ENCODE peak calls at places on chromosome 19, in five cellular contexts. V, D, X, T and P are unnamed samples.

GRCh38 chr19:47720669-47721068 is 7.4 kb downstream of the EHD2 start:
- DNase-seq in V (no peak), D (no peak), X (no peak), T (no peak), P (no peak)

GRCh38 chr19:18543814-18544475 is 572 bp upstream of the FKBP8 start:
- DNase-seq in V (peak), D (no peak), X (peak), T (peak), P (peak)

GRCh38 chr19:19514881-19515763 is at the start of gene TSSK6:
- DNase-seq in V (no peak), D (no peak), X (no peak), T (no peak), P (no peak)

GRCh38 chr19:23957660-23958281 is 43.1 kb downstream of the ZNF726 start:
- DNase-seq in V (peak), D (no peak), X (no peak), T (no peak), P (peak)

GRCh38 chr19:56822755-56823154 is 17.8 kb downstream of the PEG3 start:
- DNase-seq in V (no peak), D (no peak), X (no peak), T (no peak), P (no peak)

GRCh38 chr19:42270346-42271044 is 1.4 kb downstream of the CIC start:
- DNase-seq in V (no peak), D (peak), X (peak), T (peak), P (no peak)

GRCh38 chr19:40822161-40822560 is 23.2 kb downstream of the EGLN2 start:
- DNase-seq in V (no peak), D (no peak), X (peak), T (no peak), P (no peak)

GRCh38 chr19:3176715-3177501 is 1.7 kb upstream of the S1PR4 start:
- DNase-seq in V (peak), D (no peak), X (peak), T (no peak), P (no peak)

GRCh38 chr19:6680141-6680540 is 10.2 kb upstream of the TNFSF14 start:
- DNase-seq in V (no peak), D (no peak), X (no peak), T (no peak), P (no peak)

GRCh38 chr19:17296976-17297375 is 6.2 kb downstream of the ABHD8 start:
- DNase-seq in V (no peak), D (no peak), X (no peak), T (no peak), P (no peak)

GRCh38 chr19:17292301-17293074 is 10.7 kb downstream of the ABHD8 start:
- DNase-seq in V (peak), D (peak), X (peak), T (peak), P (peak)

GRCh38 chr19:17294051-17294891 is 9.0 kb downstream of the ABHD8 start:
- DNase-seq in V (no peak), D (no peak), X (no peak), T (no peak), P (no peak)

GRCh38 chr19:17293605-17294004 is 9.6 kb downstream of the ABHD8 start:
- DNase-seq in V (no peak), D (no peak), X (no peak), T (no peak), P (no peak)

DNA sequence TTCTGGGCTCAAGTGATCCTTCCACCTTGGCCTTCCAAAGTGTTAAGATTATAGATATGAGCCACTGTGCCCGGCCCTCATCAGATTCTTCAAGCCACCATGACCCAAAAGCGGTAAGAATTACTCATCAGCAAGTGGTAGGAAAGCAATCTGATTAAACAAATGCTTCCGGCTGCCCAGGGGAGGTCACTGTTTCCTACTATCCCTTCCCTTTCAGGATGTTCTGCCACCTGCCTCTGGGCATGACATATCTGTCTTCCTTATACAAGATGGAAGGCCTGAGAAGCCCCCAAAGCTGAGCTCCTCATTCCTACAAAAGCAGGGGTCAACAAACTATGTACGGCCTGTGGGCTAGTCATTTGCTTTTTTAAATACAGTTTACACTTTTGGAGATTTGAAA is 6.9 kb downstream of the ABHD8 start:
- DNase-seq in V (no peak), D (no peak), X (no peak), T (no peak), P (peak)
- TF ChIP-seq CTCF in V (peak), D (no peak), X (no peak), T (no peak), P (peak)

GRCh38 chr19:49877879-49878743 is 609 bp downstream of the TBC1D17 start:
- DNase-seq in V (peak), D (peak), X (peak), T (peak), P (no peak)

GRCh38 chr19:49875177-49875576 is 2.0 kb downstream of the AKT1S1 start:
- DNase-seq in V (no peak), D (no peak), X (no peak), T (no peak), P (no peak)

GRCh38 chr19:49877020-49877878 is at the start of the genes AKT1S1 and TBC1D17:
- DNase-seq in V (peak), D (peak), X (peak), T (peak), P (peak)

GRCh38 chr19:49875801-49876421 is 1.2 kb downstream of the AKT1S1 start:
- DNase-seq in V (no peak), D (peak), X (no peak), T (no peak), P (no peak)

GRCh38 chr19:49876422-49877019 is 634 bp downstream of the AKT1S1 start:
- DNase-seq in V (peak), D (peak), X (peak), T (peak), P (peak)
- TF ChIP-seq POLR2AphosphoS5 in V (peak), D (peak), X (peak), T (peak), P (peak)

DNA sequence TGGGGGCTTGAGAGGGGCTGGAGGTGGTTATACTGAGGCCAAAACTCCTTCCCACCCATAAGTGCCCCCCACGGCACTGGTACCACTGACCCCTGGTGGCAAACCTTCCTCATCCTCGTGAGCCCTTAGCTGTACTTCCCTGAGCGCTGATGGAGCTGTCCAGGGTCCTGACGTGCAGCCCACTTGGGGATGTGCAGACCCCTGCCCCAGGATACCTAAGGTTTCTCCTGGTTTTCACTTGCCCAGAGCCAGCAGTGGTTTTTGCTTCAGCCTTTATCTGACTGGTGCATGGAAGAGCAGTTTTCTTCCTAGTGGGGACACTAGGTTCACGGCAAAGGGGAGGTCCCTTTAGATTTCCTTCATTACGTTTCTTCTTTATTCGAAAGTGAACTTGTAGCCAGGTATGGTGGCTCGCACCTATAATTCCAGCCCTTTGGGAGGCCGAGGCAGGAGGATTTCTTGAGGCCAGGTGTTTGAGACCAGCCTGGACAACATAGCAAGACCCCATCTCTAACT is 28.7 kb upstream of the KCTD15 start:
- DNase-seq in V (no peak), D (no peak), X (no peak), T (no peak), P (no peak)
- TF ChIP-seq CTCF in V (peak), D (no peak), X (no peak), T (no peak), P (no peak)

DNA sequence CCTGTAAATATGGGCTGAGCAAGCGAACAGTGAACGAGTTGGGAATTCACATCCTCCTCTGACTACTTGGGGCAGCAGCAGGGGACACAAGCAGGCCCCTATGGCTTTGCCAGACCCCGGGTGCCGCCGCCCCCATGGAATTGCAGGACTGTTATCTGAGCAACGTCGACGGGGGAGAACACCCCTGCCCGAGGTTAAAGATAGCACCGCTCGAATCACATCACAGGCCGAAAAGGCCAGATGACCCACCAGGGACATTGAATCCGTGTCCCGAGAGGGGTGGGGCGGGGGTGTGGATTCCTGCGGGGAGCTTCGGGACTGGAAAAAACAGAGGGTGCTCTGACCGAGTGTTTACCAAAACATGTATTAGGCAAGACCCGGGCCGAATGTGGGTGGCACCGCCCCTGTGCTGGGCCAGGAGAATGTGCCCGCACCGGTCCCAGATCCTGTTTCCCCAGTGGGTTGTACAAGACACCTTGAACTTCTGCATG is 9.1 kb downstream of the FEM1A start:
- DNase-seq in V (no peak), D (peak), X (peak), T (peak), P (no peak)
- TF ChIP-seq POLR2AphosphoS5 in V (no peak), D (peak), X (no peak), T (no peak), P (no peak)

GRCh38 chr19:29663861-29664752 is 1.2 kb upstream of the PLEKHF1 start:
- DNase-seq in V (no peak), D (peak), X (no peak), T (peak), P (no peak)

GRCh38 chr19:29664753-29665214 is 477 bp upstream of the PLEKHF1 start:
- DNase-seq in V (no peak), D (no peak), X (no peak), T (no peak), P (no peak)

GRCh38 chr19:29662604-29663404 is 2.5 kb upstream of the PLEKHF1 start:
- DNase-seq in V (no peak), D (peak), X (peak), T (peak), P (no peak)

GRCh38 chr19:29660835-29661234 is 4.4 kb upstream of the PLEKHF1 start:
- DNase-seq in V (no peak), D (no peak), X (no peak), T (no peak), P (no peak)

GRCh38 chr19:29662278-29662603 is 3.0 kb upstream of the PLEKHF1 start:
- DNase-seq in V (no peak), D (no peak), X (no peak), T (no peak), P (no peak)
- TF ChIP-seq CTCF in V (no peak), D (no peak), X (no peak), T (no peak), P (no peak)

GRCh38 chr19:11481777-11482383 is 1.0 kb upstream of the ELAVL3 start:
- DNase-seq in V (no peak), D (peak), X (peak), T (peak), P (peak)
- TF ChIP-seq POLR2AphosphoS5 in V (no peak), D (peak), X (no peak), T (no peak), P (peak)

GRCh38 chr19:7830272-7830771 is 304 bp downstream of the EVI5L start:
- DNase-seq in V (no peak), D (no peak), X (no peak), T (no peak), P (no peak)

GRCh38 chr19:7830823-7831222 is 805 bp downstream of the EVI5L start:
- DNase-seq in V (no peak), D (no peak), X (no peak), T (no peak), P (no peak)

GRCh38 chr19:7832781-7833180 is 2.8 kb downstream of the EVI5L start:
- DNase-seq in V (no peak), D (no peak), X (no peak), T (no peak), P (no peak)

GRCh38 chr19:7832009-7832408 is 2.0 kb downstream of the EVI5L start:
- DNase-seq in V (no peak), D (no peak), X (no peak), T (no peak), P (no peak)

GRCh38 chr19:7831452-7831851 is 1.4 kb downstream of the EVI5L start:
- DNase-seq in V (peak), D (no peak), X (peak), T (no peak), P (no peak)
- TF ChIP-seq CTCF in V (peak), D (peak), X (no peak), T (no peak), P (no peak)

DNA sequence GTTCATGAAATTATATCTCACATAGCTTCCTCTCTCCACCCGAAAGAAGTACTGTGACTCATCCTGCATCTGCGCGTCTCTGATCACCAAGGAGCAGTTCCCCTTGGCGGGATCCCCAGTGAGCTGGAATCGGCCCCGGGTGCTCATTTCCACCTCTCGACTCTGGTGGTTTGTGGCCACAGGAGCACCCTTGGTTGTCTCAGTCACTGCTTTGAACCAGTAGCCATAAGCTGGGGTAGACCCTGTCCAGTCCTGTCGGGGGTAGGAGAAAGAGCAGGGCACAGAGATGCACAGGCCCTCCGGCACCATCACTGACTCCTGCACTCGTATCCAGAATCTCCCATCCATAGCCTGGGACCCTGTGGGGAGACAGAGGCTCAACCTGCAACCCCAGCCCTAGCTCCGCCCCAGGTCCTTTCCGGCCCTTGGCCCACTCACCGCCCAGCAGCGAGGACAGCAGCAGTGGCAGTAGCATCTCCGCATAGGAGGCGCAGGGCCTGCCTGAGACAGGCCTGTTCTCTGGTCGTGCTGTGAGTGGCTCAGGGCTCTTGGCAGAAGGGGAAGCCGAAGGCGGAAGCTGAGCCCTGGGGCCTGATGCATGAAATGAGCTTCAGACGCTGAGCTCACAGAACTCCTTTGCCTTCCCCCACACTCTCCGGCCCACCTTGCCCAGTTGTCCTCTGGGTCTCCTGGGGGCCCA is at the start of gene SIGLEC10:
- DNase-seq in V (no peak), D (no peak), X (peak), T (no peak), P (no peak)
- TF ChIP-seq POLR2AphosphoS5 in V (no peak), D (no peak), X (no peak), T (no peak), P (no peak)

DNA sequence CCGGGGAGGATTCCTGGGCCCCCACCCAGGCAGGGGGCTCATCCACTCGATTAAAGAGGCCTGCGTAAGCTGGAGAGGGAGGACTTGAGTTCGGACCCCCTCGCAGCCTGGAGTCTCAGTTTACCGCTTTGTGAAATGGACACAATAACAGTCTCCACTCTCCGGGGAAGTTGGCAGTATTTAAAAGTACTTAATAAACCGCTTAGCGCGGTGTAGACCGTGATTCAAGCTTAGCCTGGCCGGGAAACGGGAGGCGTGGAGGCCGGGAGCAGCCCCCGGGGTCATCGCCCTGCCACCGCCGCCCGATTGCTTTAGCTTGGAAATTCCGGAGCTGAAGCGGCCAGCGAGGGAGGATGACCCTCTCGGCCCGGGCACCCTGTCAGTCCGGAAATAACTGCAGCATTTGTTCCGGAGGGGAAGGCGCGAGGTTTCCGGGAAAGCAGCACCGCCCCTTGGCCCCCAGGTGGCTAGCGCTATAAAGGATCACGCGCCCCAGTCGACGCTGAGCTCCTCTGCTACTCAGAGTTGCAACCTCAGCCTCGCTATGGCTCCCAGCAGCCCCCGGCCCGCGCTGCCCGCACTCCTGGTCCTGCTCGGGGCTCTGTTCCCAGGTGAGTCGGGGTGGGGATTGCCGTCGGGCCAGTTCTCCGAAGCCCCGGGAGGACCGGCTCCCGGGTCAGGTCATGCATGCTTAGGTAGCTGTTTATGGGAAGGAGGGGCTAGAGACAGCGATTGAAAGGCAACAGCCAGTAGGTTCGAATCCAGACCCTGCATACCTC is at the start of gene ICAM1:
- DNase-seq in V (no peak), D (peak), X (peak), T (peak), P (no peak)
- TF ChIP-seq CTCF in V (no peak), D (no peak), X (no peak), T (peak), P (no peak)